ENCODE peak calls at places on chromosomes 12 and 14, in eight cellular contexts. E is IMR-90, L is vagina, G is K562, D is body of pancreas, W is A549, N is NB4, U is uterus. V is an unnamed sample.

GRCh38 chr14:97149775-97150174 is 352.6 kb downstream of the VRK1 start:
- DNase-seq in E (no peak), L (no peak), G (peak; percentile 17), D (no peak), W (no peak), N (no peak), U (no peak), V (no peak)

GRCh38 chr14:78363008-78363407 is 192.8 kb downstream of the NRXN3 start:
- DNase-seq in E (no peak), L (no peak), G (no peak), D (no peak), W (no peak), N (no peak), U (no peak), V (no peak)

GRCh38 chr12:109027767-109028166 is 6.9 kb upstream of the SVOP start:
- DNase-seq in E (peak; percentile 64), L (no peak), G (no peak), D (no peak), W (no peak), N (peak; percentile 34), U (no peak), V (no peak)

GRCh38 chr14:75981426-75981825 is 369 bp downstream of the TGFB3 start:
- DNase-seq in E (no peak), L (no peak), G (peak; percentile 17), D (peak; percentile 33), W (no peak), N (no peak), U (peak; percentile 29), V (peak; percentile 25)

GRCh38 chr12:75489613-75490210 is 9.2 kb downstream of the GLIPR1 start:
- DNase-seq in E (peak; percentile 63), L (no peak), G (no peak), D (no peak), W (no peak), N (no peak), U (no peak), V (no peak)

GRCh38 chr12:74598819-74599218 is 61.2 kb downstream of the ATXN7L3B start:
- DNase-seq in E (no peak), L (no peak), G (no peak), D (no peak), W (no peak), N (no peak), U (no peak), V (no peak)

GRCh38 chr14:50541159-50541567 is 8.8 kb upstream of the MAP4K5 start:
- DNase-seq in E (no peak), L (no peak), G (no peak), D (no peak), W (no peak), N (no peak), U (no peak), V (no peak)

GRCh38 chr12:64098709-64099354 is 123.3 kb downstream of the KICS2 start:
- DNase-seq in E (peak; percentile 84), L (no peak), G (no peak), D (no peak), W (no peak), N (no peak), U (peak; percentile 71), V (no peak)

GRCh38 chr12:8648598-8649205 is 13.9 kb downstream of the MFAP5 start:
- DNase-seq in E (no peak), L (no peak), G (no peak), D (no peak), W (no peak), N (no peak), U (no peak), V (no peak)

GRCh38 chr12:118922405-118922804 is 58.9 kb upstream of the SRRM4 start:
- DNase-seq in E (no peak), L (no peak), G (no peak), D (no peak), W (no peak), N (peak; percentile 30), U (no peak), V (no peak)

GRCh38 chr12:42109031-42109430 is 35.6 kb downstream of the GXYLT1 start:
- DNase-seq in E (no peak), L (no peak), G (no peak), D (no peak), W (no peak), N (no peak), U (no peak), V (no peak)

GRCh38 chr14:76904100-76904739 is 78.0 kb downstream of the LRRC74A start:
- DNase-seq in E (peak; percentile 98), L (no peak), G (no peak), D (no peak), W (peak; percentile 80), N (no peak), U (peak; percentile 64), V (no peak)

GRCh38 chr12:52070243-52070925 is 606 bp downstream of the ATG101 start:
- DNase-seq in E (no peak), L (no peak), G (no peak), D (no peak), W (no peak), N (no peak), U (no peak), V (peak; percentile 27)
- TF ChIP-seq POLR2A in E (peak; percentile 20), L (no peak), G (no peak), D (no peak), W (no peak), N (no peak), U (no peak), V (no peak)

GRCh38 chr12:89357297-89357730 is 5.0 kb upstream of the DUSP6 start:
- DNase-seq in E (no peak), L (no peak), G (no peak), D (no peak), W (no peak), N (no peak), U (no peak), V (no peak)

GRCh38 chr12:89356069-89356665 is 3.9 kb upstream of the DUSP6 start:
- DNase-seq in E (no peak), L (no peak), G (no peak), D (no peak), W (no peak), N (no peak), U (no peak), V (no peak)

GRCh38 chr12:89354630-89354931 is 2.3 kb upstream of the DUSP6 start:
- DNase-seq in E (peak; percentile 35), L (no peak), G (no peak), D (no peak), W (peak; percentile 40), N (peak; percentile 81), U (no peak), V (no peak)

GRCh38 chr12:89353823-89354629 is 1.7 kb upstream of the DUSP6 start:
- DNase-seq in E (peak; percentile 63), L (no peak), G (no peak), D (peak; percentile 88), W (peak; percentile 81), N (peak; percentile 98), U (peak; percentile 65), V (peak; percentile 76)

DNA sequence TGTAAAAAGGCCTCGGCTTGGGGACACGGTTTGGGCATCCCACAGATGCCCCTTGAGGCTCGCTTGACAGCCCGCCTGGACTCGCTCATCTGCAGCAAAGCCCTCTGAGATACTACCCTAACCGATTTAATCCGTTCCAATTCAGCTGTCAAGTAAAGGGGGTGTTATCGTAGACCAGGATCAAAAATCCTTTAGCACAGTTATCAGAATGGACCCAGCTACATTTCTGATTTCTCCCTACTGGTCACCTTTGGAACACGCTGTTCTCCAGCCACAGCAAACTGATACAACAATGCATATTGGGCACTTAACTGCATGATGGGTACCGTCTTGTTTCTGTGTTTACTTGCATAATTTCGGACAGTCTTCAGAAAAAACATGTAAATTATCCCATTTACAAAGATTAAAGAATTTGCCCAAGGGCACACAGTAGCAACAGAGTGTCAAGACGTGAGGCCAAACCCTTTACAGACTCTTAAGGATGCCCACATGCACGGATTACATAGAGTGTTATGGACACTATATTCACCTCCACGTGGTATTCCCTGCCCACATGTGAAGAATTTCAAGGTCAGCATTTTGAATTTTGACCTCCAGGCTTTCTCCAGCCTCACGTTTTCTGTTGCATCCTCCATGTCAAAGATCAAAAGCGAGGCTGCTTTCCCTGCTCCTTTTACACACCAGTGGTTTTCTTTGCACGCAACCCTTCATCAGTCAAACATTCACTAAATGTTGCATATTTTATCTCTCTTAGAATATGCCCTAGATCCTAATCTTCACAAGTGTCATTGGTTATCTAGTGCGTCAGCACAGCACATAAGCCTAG is 3.2 kb upstream of the DUSP6 start:
- DNase-seq in E (no peak), L (no peak), G (no peak), D (no peak), W (no peak), N (peak; percentile 36), U (no peak), V (peak; percentile 24)
- TF ChIP-seq POLR2A in E (no peak), L (no peak), G (no peak), D (no peak), W (no peak), N (no peak), U (no peak), V (no peak)

GRCh38 chr14:73752297-73752992 is 38.3 kb upstream of the PNMA1 start:
- DNase-seq in E (peak; percentile 45), L (no peak), G (no peak), D (no peak), W (peak; percentile 53), N (peak; percentile 50), U (peak; percentile 72), V (peak; percentile 68)

GRCh38 chr14:73751157-73751691 is 37.0 kb upstream of the PNMA1 start:
- DNase-seq in E (no peak), L (no peak), G (no peak), D (no peak), W (no peak), N (peak; percentile 69), U (no peak), V (no peak)

GRCh38 chr14:73748858-73749357 is 34.7 kb upstream of the PNMA1 start:
- DNase-seq in E (no peak), L (no peak), G (no peak), D (no peak), W (no peak), N (no peak), U (no peak), V (no peak)

GRCh38 chr14:73749706-73750105 is 35.5 kb upstream of the PNMA1 start:
- DNase-seq in E (no peak), L (no peak), G (no peak), D (no peak), W (no peak), N (no peak), U (no peak), V (no peak)

DNA sequence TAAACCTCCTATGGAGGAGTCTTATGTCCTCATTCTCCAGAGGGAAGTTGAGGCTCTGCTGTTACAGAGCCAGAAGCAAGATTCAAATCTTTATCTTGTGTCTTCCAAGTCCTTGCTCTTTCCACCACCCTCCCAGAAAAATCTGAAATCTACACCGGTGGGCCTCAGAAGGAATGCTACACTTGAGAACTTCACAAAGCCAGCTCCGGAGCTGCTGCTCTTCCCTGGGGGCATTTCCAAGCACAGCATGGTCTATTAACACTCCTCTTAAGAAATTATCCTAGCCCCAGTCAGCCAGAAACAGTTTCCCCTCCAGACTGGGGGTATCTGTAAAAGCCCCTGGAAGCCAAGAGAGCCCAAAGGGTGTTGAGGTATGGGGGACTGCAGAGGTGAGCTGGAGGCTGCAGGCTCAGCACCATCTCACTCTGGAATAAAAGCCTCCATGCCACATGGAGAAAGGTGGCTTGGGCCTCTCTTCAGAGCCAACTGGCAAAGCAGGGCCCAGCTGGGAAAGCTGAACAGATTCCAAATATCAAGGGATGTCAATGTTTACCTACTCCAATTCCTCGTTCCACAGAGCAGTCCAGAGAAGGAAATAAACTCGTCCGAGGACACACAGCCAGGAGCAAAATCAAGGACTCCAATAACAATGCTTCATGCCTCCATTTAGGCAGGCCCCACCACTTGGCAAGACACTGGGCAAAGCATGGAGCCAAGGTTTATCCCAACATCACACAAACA is 36.1 kb upstream of the PNMA1 start:
- DNase-seq in E (no peak), L (no peak), G (no peak), D (no peak), W (no peak), N (no peak), U (no peak), V (no peak)
- TF ChIP-seq POLR2A in E (no peak), L (no peak), G (no peak), D (no peak), W (no peak), N (no peak), U (no peak), V (no peak)

GRCh38 chr14:56579345-56580316 is at the start of gene TMEM260:
- DNase-seq in E (peak; percentile 84), L (no peak), G (peak; percentile 86), D (peak; percentile 91), W (peak; percentile 89), N (peak; percentile 85), U (peak; percentile 79), V (peak; percentile 91)
- TF ChIP-seq POLR2A in E (peak; percentile 88), L (peak; percentile 45), G (peak; percentile 84), D (peak; percentile 91), W (peak; percentile 86), N (peak; percentile 86), U (no peak), V (peak; percentile 93)

V was measured in erythroblast.